ENCODE peak calls at places on chromosomes 7 and 10, in four cellular contexts. R is GM23248, F is hepatic stellate cell, E is psoas muscle. B is an unnamed sample.

GRCh38 chr7:138663741-138664710 is 37.1 kb downstream of the SVOPL start:
- DNase-seq in R (peak; percentile 7), F (peak; percentile 31), E (peak; percentile 51), B (no peak)

GRCh38 chr10:114115661-114116060 is 58.3 kb downstream of the CCDC186 start:
- DNase-seq in R (no peak), F (no peak), E (no peak), B (no peak)

GRCh38 chr10:133292919-133293809 is 15.5 kb downstream of the TUBGCP2 start:
- DNase-seq in R (peak; percentile 89), F (peak; percentile 96), E (no peak), B (no peak)

GRCh38 chr7:1917221-1918062 is 247.4 kb downstream of the ELFN1 start:
- DNase-seq in R (peak; percentile 73), F (no peak), E (peak; percentile 75), B (peak; percentile 28)

GRCh38 chr10:104582604-104582951 is 58.5 kb upstream of the SORCS3 start:
- DNase-seq in R (no peak), F (no peak), E (no peak), B (no peak)

GRCh38 chr10:98006266-98006665 is 24.2 kb downstream of the CRTAC1 start:
- DNase-seq in R (no peak), F (no peak), E (no peak), B (no peak)

GRCh38 chr10:23158370-23158769 is 33.7 kb upstream of the PTF1A start:
- DNase-seq in R (peak; percentile 73), F (peak; percentile 74), E (no peak), B (peak; percentile 29)

GRCh38 chr7:139548302-139549028 is 25.0 kb downstream of the CLEC2L start:
- DNase-seq in R (no peak), F (no peak), E (no peak), B (no peak)

GRCh38 chr7:12139421-12139820 is 71.7 kb upstream of the TMEM106B start:
- DNase-seq in R (peak; percentile 1), F (no peak), E (no peak), B (no peak)

GRCh38 chr7:129612112-129613015 is 844 bp downstream of the NRF1 start:
- DNase-seq in R (peak; percentile 69), F (peak; percentile 16), E (peak; percentile 78), B (peak; percentile 8)

GRCh38 chr10:79298403-79299244 is 48.6 kb upstream of the PPIF start:
- DNase-seq in R (peak; percentile 100), F (peak; percentile 98), E (peak; percentile 74), B (no peak)

GRCh38 chr10:43043773-43044394 is 33.0 kb upstream of the RET start:
- DNase-seq in R (no peak), F (no peak), E (no peak), B (no peak)

GRCh38 chr10:86348321-86349210 is 18.0 kb downstream of the GRID1 start:
- DNase-seq in R (no peak), F (no peak), E (no peak), B (no peak)

GRCh38 chr7:130895006-130895750 is 161.2 kb upstream of the KLF14 start:
- DNase-seq in R (no peak), F (peak; percentile 1), E (no peak), B (no peak)

GRCh38 chr10:112365014-112365432 is 8.9 kb upstream of the ACSL5 start:
- DNase-seq in R (no peak), F (no peak), E (no peak), B (no peak)

GRCh38 chr7:111198255-111198654 is 107.3 kb downstream of the LRRN3 start:
- DNase-seq in R (peak; percentile 99), F (peak; percentile 55), E (no peak), B (no peak)

GRCh38 chr10:93548376-93549071 is 17.9 kb upstream of the FFAR4 start:
- DNase-seq in R (no peak), F (peak; percentile 37), E (no peak), B (no peak)

GRCh38 chr7:71173955-71174354 is 42.0 kb downstream of the GALNT17 start:
- DNase-seq in R (peak; percentile 13), F (no peak), E (no peak), B (no peak)

GRCh38 chr10:133143200-133143533 is 16.9 kb upstream of the KNDC1 start:
- DNase-seq in R (no peak), F (no peak), E (no peak), B (no peak)

GRCh38 chr10:132904169-132904813 is 38.1 kb downstream of the CFAP46 start:
- DNase-seq in R (peak; percentile 63), F (peak; percentile 60), E (peak; percentile 38), B (no peak)

GRCh38 chr7:149294641-149295480 is 32.9 kb downstream of the ZNF783 start:
- DNase-seq in R (no peak), F (no peak), E (no peak), B (no peak)

GRCh38 chr10:112446055-112446854 is 459 bp downstream of the ZDHHC6 start:
- DNase-seq in R (peak; percentile 70), F (no peak), E (no peak), B (no peak)

GRCh38 chr7:121182281-121182680 is 146.5 kb upstream of the WNT16 start:
- DNase-seq in R (no peak), F (no peak), E (no peak), B (no peak)

GRCh38 chr7:18087031-18087686 is 59.5 kb upstream of the PRPS1L1 start:
- DNase-seq in R (no peak), F (peak; percentile 18), E (no peak), B (no peak)

GRCh38 chr7:23930312-23930711 is 220.3 kb downstream of the STK31 start:
- DNase-seq in R (no peak), F (no peak), E (no peak), B (no peak)

GRCh38 chr10:78629773-78630172 is 439.0 kb upstream of the ZMIZ1 start:
- DNase-seq in R (no peak), F (no peak), E (no peak), B (no peak)

GRCh38 chr10:28087675-28088351 is 88.9 kb upstream of the ODAD2 start:
- DNase-seq in R (peak; percentile 67), F (no peak), E (no peak), B (no peak)

GRCh38 chr7:144130730-144131129 is 7.8 kb downstream of the OR2A14 start:
- DNase-seq in R (no peak), F (no peak), E (no peak), B (no peak)

GRCh38 chr10:67629461-67629971 is 66.5 kb downstream of the CTNNA3 start:
- DNase-seq in R (no peak), F (no peak), E (no peak), B (no peak)

GRCh38 chr7:2876031-2876862 is 32.1 kb upstream of the GNA12 start:
- DNase-seq in R (peak; percentile 89), F (no peak), E (no peak), B (no peak)

GRCh38 chr7:823639-824038 is 8.6 kb upstream of the SUN1 start:
- DNase-seq in R (no peak), F (no peak), E (peak; percentile 53), B (peak; percentile 16)

GRCh38 chr7:7972128-7972527 is 3.5 kb downstream of the GLCCI1 start:
- DNase-seq in R (no peak), F (no peak), E (no peak), B (no peak)

GRCh38 chr7:137937202-137937560 is 64.7 kb downstream of the CREB3L2 start:
- DNase-seq in R (peak; percentile 86), F (no peak), E (peak; percentile 63), B (no peak)

GRCh38 chr10:120494313-120494710 is 37.3 kb downstream of the PLPP4 start:
- DNase-seq in R (no peak), F (no peak), E (no peak), B (no peak)

GRCh38 chr7:22945584-22945983 is 68.3 kb downstream of the HYCC1 start:
- DNase-seq in R (no peak), F (no peak), E (no peak), B (no peak)

GRCh38 chr10:114309111-114309651 is 70.1 kb downstream of the VWA2 start:
- DNase-seq in R (peak; percentile 65), F (peak; percentile 78), E (no peak), B (no peak)

GRCh38 chr10:106500041-106500440 is 664.5 kb downstream of the SORCS1 start:
- DNase-seq in R (no peak), F (no peak), E (no peak), B (no peak)

GRCh38 chr10:131163444-131163843 is 148.1 kb downstream of the TCERG1L start:
- DNase-seq in R (no peak), F (no peak), E (no peak), B (no peak)

GRCh38 chr7:45306752-45307305 is 149.2 kb downstream of the RAMP3 start:
- DNase-seq in R (no peak), F (no peak), E (no peak), B (no peak)

B was measured in NCI-H446 treated with DMSO at 0.1 percent for 48 hours.